ENCODE peak calls at places on chromosomes 12 and 14, in ten cellular contexts. One of them, this sample, is unnamed.

GRCh38 chr14:31297701-31298344 is 90.2 kb upstream of the HECTD1 start:
- DNase-seq in neural crest cell: no peak
- DNase-seq in left lung: no peak
- DNase-seq in fibroblast of lung: peak
- DNase-seq in progenitor cell of endocrine pancreas: no peak
- DNase-seq in AG10803: peak
- DNase-seq in fibroblast of the aortic adventitia: peak
- DNase-seq in left ventricle myocardium inferior: no peak
- DNase-seq in HL-60: no peak
- DNase-seq in GM13976: no peak
- DNase-seq in this sample: no peak

GRCh38 chr14:52840916-52841315 is 49.5 kb upstream of the GNPNAT1 start:
- DNase-seq in neural crest cell: no peak
- DNase-seq in left lung: no peak
- DNase-seq in fibroblast of lung: peak
- DNase-seq in progenitor cell of endocrine pancreas: no peak
- DNase-seq in AG10803: peak
- DNase-seq in fibroblast of the aortic adventitia: peak
- DNase-seq in left ventricle myocardium inferior: no peak
- DNase-seq in HL-60: no peak
- DNase-seq in GM13976: no peak
- DNase-seq in this sample: peak

GRCh38 chr12:127342861-127343260 is 924.1 kb upstream of the TMEM132C start:
- DNase-seq in neural crest cell: no peak
- DNase-seq in left lung: no peak
- DNase-seq in fibroblast of lung: peak
- DNase-seq in progenitor cell of endocrine pancreas: no peak
- DNase-seq in AG10803: no peak
- DNase-seq in fibroblast of the aortic adventitia: peak
- DNase-seq in left ventricle myocardium inferior: no peak
- DNase-seq in HL-60: no peak
- DNase-seq in GM13976: no peak
- DNase-seq in this sample: no peak

GRCh38 chr12:110102255-110102654 is 21.9 kb upstream of the IFT81 start:
- DNase-seq in neural crest cell: peak
- DNase-seq in left lung: no peak
- DNase-seq in fibroblast of lung: peak
- DNase-seq in progenitor cell of endocrine pancreas: no peak
- DNase-seq in AG10803: peak
- DNase-seq in fibroblast of the aortic adventitia: peak
- DNase-seq in left ventricle myocardium inferior: no peak
- DNase-seq in HL-60: peak
- DNase-seq in GM13976: peak
- DNase-seq in this sample: no peak

GRCh38 chr14:99062216-99062615 is 209.8 kb downstream of the BCL11B start:
- DNase-seq in neural crest cell: no peak
- DNase-seq in left lung: no peak
- DNase-seq in fibroblast of lung: no peak
- DNase-seq in progenitor cell of endocrine pancreas: no peak
- DNase-seq in AG10803: no peak
- DNase-seq in fibroblast of the aortic adventitia: no peak
- DNase-seq in left ventricle myocardium inferior: no peak
- DNase-seq in HL-60: no peak
- DNase-seq in GM13976: no peak
- DNase-seq in this sample: no peak

GRCh38 chr14:39576726-39577125 is 144.5 kb upstream of the FBXO33 start:
- DNase-seq in neural crest cell: no peak
- DNase-seq in left lung: no peak
- DNase-seq in fibroblast of lung: peak
- DNase-seq in progenitor cell of endocrine pancreas: no peak
- DNase-seq in AG10803: no peak
- DNase-seq in fibroblast of the aortic adventitia: no peak
- DNase-seq in left ventricle myocardium inferior: no peak
- DNase-seq in HL-60: no peak
- DNase-seq in GM13976: no peak
- DNase-seq in this sample: no peak

GRCh38 chr14:39956372-39956771 is 524.1 kb upstream of the FBXO33 start:
- DNase-seq in neural crest cell: no peak
- DNase-seq in left lung: no peak
- DNase-seq in fibroblast of lung: no peak
- DNase-seq in progenitor cell of endocrine pancreas: no peak
- DNase-seq in AG10803: no peak
- DNase-seq in fibroblast of the aortic adventitia: no peak
- DNase-seq in left ventricle myocardium inferior: no peak
- DNase-seq in HL-60: no peak
- DNase-seq in GM13976: no peak
- DNase-seq in this sample: no peak

GRCh38 chr14:55707365-55707804 is 127.4 kb downstream of the KTN1 start:
- DNase-seq in neural crest cell: no peak
- DNase-seq in left lung: no peak
- DNase-seq in fibroblast of lung: peak
- DNase-seq in progenitor cell of endocrine pancreas: no peak
- DNase-seq in AG10803: peak
- DNase-seq in fibroblast of the aortic adventitia: peak
- DNase-seq in left ventricle myocardium inferior: no peak
- DNase-seq in HL-60: no peak
- DNase-seq in GM13976: no peak
- DNase-seq in this sample: no peak

GRCh38 chr12:123266679-123267277 is 4.9 kb downstream of the CDK2AP1 start:
- DNase-seq in neural crest cell: no peak
- DNase-seq in left lung: no peak
- DNase-seq in fibroblast of lung: no peak
- DNase-seq in progenitor cell of endocrine pancreas: no peak
- DNase-seq in AG10803: no peak
- DNase-seq in fibroblast of the aortic adventitia: no peak
- DNase-seq in left ventricle myocardium inferior: no peak
- DNase-seq in HL-60: no peak
- DNase-seq in GM13976: no peak
- DNase-seq in this sample: no peak

GRCh38 chr12:607541-608001 is 55.7 kb downstream of the NINJ2 start:
- DNase-seq in neural crest cell: no peak
- DNase-seq in left lung: no peak
- DNase-seq in fibroblast of lung: peak
- DNase-seq in progenitor cell of endocrine pancreas: no peak
- DNase-seq in AG10803: no peak
- DNase-seq in fibroblast of the aortic adventitia: no peak
- DNase-seq in left ventricle myocardium inferior: peak
- DNase-seq in HL-60: no peak
- DNase-seq in GM13976: no peak
- DNase-seq in this sample: no peak

GRCh38 chr12:29148065-29148957 is 767 bp upstream of the FAR2 start:
- DNase-seq in neural crest cell: no peak
- DNase-seq in left lung: no peak
- DNase-seq in fibroblast of lung: peak
- DNase-seq in progenitor cell of endocrine pancreas: no peak
- DNase-seq in AG10803: peak
- DNase-seq in fibroblast of the aortic adventitia: peak
- DNase-seq in left ventricle myocardium inferior: peak
- DNase-seq in HL-60: no peak
- DNase-seq in GM13976: peak
- DNase-seq in this sample: no peak

GRCh38 chr12:104516821-104517220 is 60.1 kb downstream of the CHST11 start:
- DNase-seq in neural crest cell: no peak
- DNase-seq in left lung: no peak
- DNase-seq in fibroblast of lung: no peak
- DNase-seq in progenitor cell of endocrine pancreas: no peak
- DNase-seq in AG10803: no peak
- DNase-seq in fibroblast of the aortic adventitia: no peak
- DNase-seq in left ventricle myocardium inferior: no peak
- DNase-seq in HL-60: no peak
- DNase-seq in GM13976: no peak
- DNase-seq in this sample: no peak
- TF ChIP-seq CTCF in neural crest cell: no peak
- TF ChIP-seq CTCF in left lung: no peak
- TF ChIP-seq CTCF in fibroblast of lung: no peak
- TF ChIP-seq CTCF in progenitor cell of endocrine pancreas: no peak
- TF ChIP-seq CTCF in AG10803: no peak
- TF ChIP-seq CTCF in fibroblast of the aortic adventitia: no peak
- TF ChIP-seq CTCF in left ventricle myocardium inferior: no peak
- TF ChIP-seq CTCF in HL-60: no peak
- TF ChIP-seq CTCF in GM13976: no peak
- TF ChIP-seq CTCF in this sample: no peak

DNA sequence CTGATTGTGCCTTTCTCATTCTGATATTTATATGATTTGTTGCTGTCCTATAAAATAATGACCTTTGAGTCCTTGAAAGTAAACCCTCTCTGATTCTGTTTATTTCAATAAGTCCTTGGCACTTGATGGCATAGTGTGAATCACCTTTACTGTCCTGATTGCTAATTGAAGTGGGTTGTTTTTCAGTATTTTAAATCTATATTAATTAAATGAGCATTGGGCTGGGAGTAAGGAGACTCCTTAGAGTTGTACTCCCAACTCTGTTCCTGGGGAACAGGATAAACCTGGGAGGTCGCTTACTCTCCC is 235.7 kb downstream of the EGLN3 start:
- DNase-seq in neural crest cell: no peak
- DNase-seq in left lung: no peak
- DNase-seq in fibroblast of lung: no peak
- DNase-seq in progenitor cell of endocrine pancreas: no peak
- DNase-seq in AG10803: no peak
- DNase-seq in fibroblast of the aortic adventitia: no peak
- DNase-seq in left ventricle myocardium inferior: no peak
- DNase-seq in HL-60: no peak
- DNase-seq in GM13976: no peak
- DNase-seq in this sample: no peak
- TF ChIP-seq CTCF in neural crest cell: no peak
- TF ChIP-seq CTCF in left lung: no peak
- TF ChIP-seq CTCF in fibroblast of lung: no peak
- TF ChIP-seq CTCF in progenitor cell of endocrine pancreas: no peak
- TF ChIP-seq CTCF in AG10803: no peak
- TF ChIP-seq CTCF in fibroblast of the aortic adventitia: no peak
- TF ChIP-seq CTCF in left ventricle myocardium inferior: no peak
- TF ChIP-seq CTCF in HL-60: no peak
- TF ChIP-seq CTCF in GM13976: no peak
- TF ChIP-seq CTCF in this sample: no peak

GRCh38 chr14:77322951-77323350 is 2.1 kb downstream of the GSTZ1 start:
- DNase-seq in neural crest cell: no peak
- DNase-seq in left lung: no peak
- DNase-seq in fibroblast of lung: no peak
- DNase-seq in progenitor cell of endocrine pancreas: no peak
- DNase-seq in AG10803: no peak
- DNase-seq in fibroblast of the aortic adventitia: no peak
- DNase-seq in left ventricle myocardium inferior: no peak
- DNase-seq in HL-60: no peak
- DNase-seq in GM13976: no peak
- DNase-seq in this sample: no peak

GRCh38 chr14:77319416-77319815 is 1.3 kb downstream of the POMT2 start:
- DNase-seq in neural crest cell: no peak
- DNase-seq in left lung: no peak
- DNase-seq in fibroblast of lung: no peak
- DNase-seq in progenitor cell of endocrine pancreas: no peak
- DNase-seq in AG10803: no peak
- DNase-seq in fibroblast of the aortic adventitia: no peak
- DNase-seq in left ventricle myocardium inferior: no peak
- DNase-seq in HL-60: no peak
- DNase-seq in GM13976: no peak
- DNase-seq in this sample: no peak

GRCh38 chr14:77322209-77322902 is 1.5 kb downstream of the GSTZ1 start:
- DNase-seq in neural crest cell: no peak
- DNase-seq in left lung: no peak
- DNase-seq in fibroblast of lung: no peak
- DNase-seq in progenitor cell of endocrine pancreas: no peak
- DNase-seq in AG10803: no peak
- DNase-seq in fibroblast of the aortic adventitia: no peak
- DNase-seq in left ventricle myocardium inferior: no peak
- DNase-seq in HL-60: no peak
- DNase-seq in GM13976: no peak
- DNase-seq in this sample: no peak

GRCh38 chr14:77318006-77318553 is 2.6 kb downstream of the POMT2 start:
- DNase-seq in neural crest cell: no peak
- DNase-seq in left lung: no peak
- DNase-seq in fibroblast of lung: no peak
- DNase-seq in progenitor cell of endocrine pancreas: no peak
- DNase-seq in AG10803: no peak
- DNase-seq in fibroblast of the aortic adventitia: no peak
- DNase-seq in left ventricle myocardium inferior: no peak
- DNase-seq in HL-60: no peak
- DNase-seq in GM13976: no peak
- DNase-seq in this sample: no peak

DNA sequence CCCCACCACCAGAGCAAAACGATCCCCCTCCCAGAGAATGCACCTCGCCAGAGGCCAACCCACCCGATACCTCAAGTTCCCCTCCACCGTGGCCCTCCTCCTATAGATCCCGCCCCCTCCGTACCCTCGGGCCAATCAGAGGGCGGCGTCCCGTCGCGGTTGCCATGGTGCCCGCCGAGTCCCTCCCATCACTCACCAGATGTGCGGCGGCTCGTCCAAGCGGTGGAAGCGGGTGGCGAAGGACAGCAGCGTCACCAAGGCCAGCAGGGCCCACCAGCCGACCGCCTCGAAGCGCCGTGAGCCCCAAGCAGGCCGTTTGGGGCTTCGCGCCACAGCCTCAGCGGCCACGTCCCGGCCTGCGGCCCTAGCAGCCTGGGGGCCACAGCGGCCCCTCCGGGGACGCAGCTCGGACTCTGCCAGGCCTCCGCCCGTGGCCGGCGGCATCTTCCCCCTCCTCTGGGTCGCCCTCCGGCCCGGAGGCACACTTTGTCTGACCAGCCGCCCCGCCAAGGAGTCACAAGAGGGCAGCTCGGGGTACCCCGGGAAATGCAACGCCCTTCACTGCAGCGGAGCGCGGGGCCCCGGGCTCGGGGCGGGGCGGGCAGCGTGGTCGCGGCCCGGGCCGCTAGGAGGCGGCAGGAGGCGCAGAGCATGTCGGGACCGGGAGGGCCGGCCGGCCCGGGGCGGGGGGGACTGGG is at the start of gene POMT2:
- DNase-seq in neural crest cell: peak
- DNase-seq in left lung: peak
- DNase-seq in fibroblast of lung: peak
- DNase-seq in progenitor cell of endocrine pancreas: peak
- DNase-seq in AG10803: peak
- DNase-seq in fibroblast of the aortic adventitia: peak
- DNase-seq in left ventricle myocardium inferior: peak
- DNase-seq in HL-60: peak
- DNase-seq in GM13976: peak
- DNase-seq in this sample: peak
- TF ChIP-seq CTCF in neural crest cell: peak
- TF ChIP-seq CTCF in left lung: peak
- TF ChIP-seq CTCF in fibroblast of lung: no peak
- TF ChIP-seq CTCF in progenitor cell of endocrine pancreas: peak
- TF ChIP-seq CTCF in AG10803: no peak
- TF ChIP-seq CTCF in fibroblast of the aortic adventitia: peak
- TF ChIP-seq CTCF in left ventricle myocardium inferior: peak
- TF ChIP-seq CTCF in HL-60: no peak
- TF ChIP-seq CTCF in GM13976: peak
- TF ChIP-seq CTCF in this sample: peak

DNA sequence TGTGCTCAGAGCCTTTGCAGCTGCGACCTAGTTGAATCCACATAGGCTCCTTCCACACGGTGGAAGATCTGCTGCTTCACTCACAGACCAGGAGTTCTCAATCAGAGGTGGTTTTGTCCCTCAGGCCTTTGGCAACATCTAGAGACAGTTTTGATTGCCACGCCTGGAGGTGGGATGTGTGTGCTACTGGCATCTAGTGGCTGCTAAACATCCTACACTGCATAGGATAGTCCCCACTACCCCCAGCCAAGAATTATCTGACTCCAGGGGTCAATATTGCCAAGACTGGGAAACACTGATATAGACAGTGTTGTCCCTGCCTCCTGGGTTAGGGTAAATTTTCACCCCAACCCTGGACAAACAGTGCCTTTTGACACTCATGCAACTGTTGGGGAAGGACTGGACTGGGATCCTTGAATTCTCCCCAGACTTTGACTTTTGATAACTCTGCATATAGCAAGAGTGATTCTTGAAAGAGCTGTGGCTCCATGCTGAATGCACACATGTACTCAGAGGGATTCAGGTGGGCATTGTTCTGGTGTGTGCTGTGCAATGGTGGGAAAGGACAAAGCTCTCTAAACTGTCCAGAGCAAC is 39.8 kb downstream of the BAZ2A start:
- DNase-seq in neural crest cell: no peak
- DNase-seq in left lung: no peak
- DNase-seq in fibroblast of lung: no peak
- DNase-seq in progenitor cell of endocrine pancreas: no peak
- DNase-seq in AG10803: no peak
- DNase-seq in fibroblast of the aortic adventitia: no peak
- DNase-seq in left ventricle myocardium inferior: no peak
- DNase-seq in HL-60: no peak
- DNase-seq in GM13976: no peak
- DNase-seq in this sample: no peak
- TF ChIP-seq CTCF in neural crest cell: peak
- TF ChIP-seq CTCF in left lung: no peak
- TF ChIP-seq CTCF in fibroblast of lung: peak
- TF ChIP-seq CTCF in progenitor cell of endocrine pancreas: peak
- TF ChIP-seq CTCF in AG10803: peak
- TF ChIP-seq CTCF in fibroblast of the aortic adventitia: peak
- TF ChIP-seq CTCF in left ventricle myocardium inferior: peak
- TF ChIP-seq CTCF in HL-60: peak
- TF ChIP-seq CTCF in GM13976: peak
- TF ChIP-seq CTCF in this sample: peak